ENCODE peak calls at places on chromosomes 13 and 19, in four cellular contexts. One of them, this sample, is unnamed.

GRCh38 chr13:73258396-73258795 is 199.6 kb downstream of the KLF5 start:
- DNase-seq in neural crest cell: no peak
- DNase-seq in coronary artery: no peak
- DNase-seq in heart right ventricle: no peak
- DNase-seq in this sample: no peak

GRCh38 chr13:93262729-93263128 is 36.1 kb downstream of the GPC6 start:
- DNase-seq in heart right ventricle: no peak
- DNase-seq in neural crest cell: no peak
- DNase-seq in coronary artery: no peak
- DNase-seq in this sample: no peak

GRCh38 chr13:42832341-42833153 is 51.2 kb downstream of the FAM216B start:
- DNase-seq in heart right ventricle: no peak
- DNase-seq in neural crest cell: no peak
- DNase-seq in coronary artery: no peak
- DNase-seq in this sample: no peak

GRCh38 chr19:54873990-54874389 is at the start of gene FCAR:
- DNase-seq in neural crest cell: no peak
- DNase-seq in heart right ventricle: no peak
- DNase-seq in coronary artery: no peak
- DNase-seq in this sample: no peak

GRCh38 chr13:59747529-59747928 is 416.2 kb downstream of the DIAPH3 start:
- DNase-seq in heart right ventricle: no peak
- DNase-seq in coronary artery: no peak
- DNase-seq in neural crest cell: no peak
- DNase-seq in this sample: no peak

GRCh38 chr13:105979586-105979985 is 555.9 kb downstream of the EFNB2 start:
- DNase-seq in neural crest cell: no peak
- DNase-seq in heart right ventricle: no peak
- DNase-seq in coronary artery: no peak
- DNase-seq in this sample: no peak

GRCh38 chr19:45470147-45471081 is 2.6 kb downstream of the FOSB start:
- DNase-seq in coronary artery: peak
- DNase-seq in neural crest cell: no peak
- DNase-seq in heart right ventricle: no peak
- DNase-seq in this sample: peak

GRCh38 chr13:40651866-40652587 is 14.4 kb downstream of the FOXO1 start:
- DNase-seq in neural crest cell: no peak
- DNase-seq in heart right ventricle: no peak
- DNase-seq in coronary artery: no peak
- DNase-seq in this sample: no peak

GRCh38 chr19:16825312-16826168 is 3.7 kb upstream of the SIN3B start:
- DNase-seq in heart right ventricle: peak
- DNase-seq in coronary artery: no peak
- DNase-seq in neural crest cell: no peak
- DNase-seq in this sample: no peak

GRCh38 chr19:676007-676342 is 217 bp upstream of the FSTL3 start:
- DNase-seq in coronary artery: no peak
- DNase-seq in heart right ventricle: no peak
- DNase-seq in neural crest cell: no peak
- DNase-seq in this sample: no peak

GRCh38 chr19:339262-339887 is 5.2 kb downstream of the MIER2 start:
- DNase-seq in neural crest cell: no peak
- DNase-seq in heart right ventricle: no peak
- DNase-seq in coronary artery: no peak
- DNase-seq in this sample: peak

GRCh38 chr13:113785051-113786010 is 26.3 kb downstream of the TMEM255B start:
- DNase-seq in heart right ventricle: no peak
- DNase-seq in neural crest cell: no peak
- DNase-seq in coronary artery: no peak
- DNase-seq in this sample: peak

GRCh38 chr19:16520986-16521624 is 21.1 kb downstream of the CHERP start:
- DNase-seq in coronary artery: no peak
- DNase-seq in heart right ventricle: no peak
- DNase-seq in neural crest cell: no peak
- DNase-seq in this sample: no peak

GRCh38 chr19:30848626-30849322 is 476.6 kb downstream of the ZNF536 start:
- DNase-seq in heart right ventricle: no peak
- DNase-seq in neural crest cell: no peak
- DNase-seq in coronary artery: no peak
- DNase-seq in this sample: no peak

GRCh38 chr13:79541426-79542049 is 60.6 kb downstream of the NDFIP2 start:
- DNase-seq in heart right ventricle: no peak
- DNase-seq in coronary artery: no peak
- DNase-seq in neural crest cell: no peak
- DNase-seq in this sample: no peak

GRCh38 chr19:32881766-32882165 is 12.2 kb upstream of the SLC7A9 start:
- DNase-seq in heart right ventricle: no peak
- DNase-seq in neural crest cell: no peak
- DNase-seq in coronary artery: no peak
- DNase-seq in this sample: no peak
- TF ChIP-seq CTCF in heart right ventricle: no peak
- TF ChIP-seq CTCF in neural crest cell: no peak
- TF ChIP-seq CTCF in coronary artery: no peak
- TF ChIP-seq CTCF in this sample: no peak

GRCh38 chr19:15450528-15450890 is 753 bp upstream of the WIZ start:
- DNase-seq in neural crest cell: no peak
- DNase-seq in coronary artery: no peak
- DNase-seq in heart right ventricle: no peak
- DNase-seq in this sample: no peak

GRCh38 chr19:15454371-15454800 is 4.6 kb upstream of the WIZ start:
- DNase-seq in neural crest cell: no peak
- DNase-seq in coronary artery: peak
- DNase-seq in heart right ventricle: no peak
- DNase-seq in this sample: no peak

GRCh38 chr19:15452111-15453047 is 2.6 kb upstream of the WIZ start:
- DNase-seq in heart right ventricle: peak
- DNase-seq in coronary artery: peak
- DNase-seq in neural crest cell: peak
- DNase-seq in this sample: peak

GRCh38 chr19:15453906-15454305 is 4.2 kb upstream of the WIZ start:
- DNase-seq in heart right ventricle: no peak
- DNase-seq in coronary artery: peak
- DNase-seq in neural crest cell: no peak
- DNase-seq in this sample: no peak

GRCh38 chr19:15453091-15453498 is 3.3 kb upstream of the WIZ start:
- DNase-seq in neural crest cell: no peak
- DNase-seq in coronary artery: peak
- DNase-seq in heart right ventricle: peak
- DNase-seq in this sample: no peak
- TF ChIP-seq CTCF in neural crest cell: peak
- TF ChIP-seq CTCF in coronary artery: no peak
- TF ChIP-seq CTCF in heart right ventricle: peak
- TF ChIP-seq CTCF in this sample: no peak

GRCh38 chr13:66348745-66349720 is 881.1 kb downstream of the PCDH9 start:
- DNase-seq in heart right ventricle: no peak
- DNase-seq in neural crest cell: no peak
- DNase-seq in coronary artery: no peak
- DNase-seq in this sample: no peak

GRCh38 chr13:66349945-66350344 is 880.2 kb downstream of the PCDH9 start:
- DNase-seq in heart right ventricle: no peak
- DNase-seq in neural crest cell: no peak
- DNase-seq in coronary artery: no peak
- DNase-seq in this sample: no peak

GRCh38 chr13:66358564-66358963 is 871.6 kb downstream of the PCDH9 start:
- DNase-seq in coronary artery: no peak
- DNase-seq in heart right ventricle: no peak
- DNase-seq in neural crest cell: no peak
- DNase-seq in this sample: no peak

GRCh38 chr13:66354880-66355279 is 875.3 kb downstream of the PCDH9 start:
- DNase-seq in heart right ventricle: no peak
- DNase-seq in neural crest cell: no peak
- DNase-seq in coronary artery: no peak
- DNase-seq in this sample: no peak

GRCh38 chr13:66353664-66354063 is 876.5 kb downstream of the PCDH9 start:
- DNase-seq in neural crest cell: no peak
- DNase-seq in coronary artery: no peak
- DNase-seq in heart right ventricle: no peak
- DNase-seq in this sample: no peak
- TF ChIP-seq CTCF in neural crest cell: no peak
- TF ChIP-seq CTCF in coronary artery: no peak
- TF ChIP-seq CTCF in heart right ventricle: peak
- TF ChIP-seq CTCF in this sample: no peak

DNA sequence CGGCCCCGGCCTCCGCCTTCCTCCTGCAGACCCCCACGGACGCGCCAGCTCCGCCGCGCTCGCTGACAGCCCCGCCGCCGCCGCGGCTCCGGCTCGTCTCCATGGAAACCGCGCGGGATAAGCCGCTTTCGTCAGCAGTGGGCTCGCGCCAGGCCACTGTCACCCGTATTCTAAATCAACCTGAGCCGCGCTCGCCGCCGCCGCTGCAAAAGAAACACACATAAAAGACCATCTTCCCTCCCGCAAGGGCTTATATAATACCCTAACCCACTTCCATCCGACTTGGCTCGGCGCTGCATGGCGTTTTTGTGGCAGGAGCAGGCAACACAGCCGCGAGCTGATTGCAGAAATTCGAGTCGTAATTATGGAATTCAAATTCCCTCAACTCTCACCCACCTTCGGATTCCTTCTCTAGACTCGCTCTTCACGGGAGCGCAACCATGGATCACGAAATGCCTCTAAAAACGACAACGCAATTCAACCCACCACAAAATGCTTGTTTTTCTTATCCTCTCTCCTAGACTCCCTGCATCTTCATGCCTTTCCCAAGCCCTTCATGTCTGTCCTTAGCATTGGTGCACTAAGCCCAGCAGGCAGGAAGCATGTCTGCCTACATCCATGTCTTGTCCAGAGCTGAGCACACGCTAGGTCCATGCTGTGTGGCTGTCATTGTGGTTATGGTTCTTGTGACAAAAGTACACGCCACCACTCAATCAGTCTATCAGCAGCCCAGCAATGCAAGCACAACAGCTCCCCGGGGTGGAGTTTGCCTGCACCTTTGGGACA is at the start of gene AMER2:
- DNase-seq in coronary artery: no peak
- DNase-seq in heart right ventricle: peak
- DNase-seq in neural crest cell: peak
- DNase-seq in this sample: peak
- TF ChIP-seq CTCF in coronary artery: no peak
- TF ChIP-seq CTCF in heart right ventricle: no peak
- TF ChIP-seq CTCF in neural crest cell: peak
- TF ChIP-seq CTCF in this sample: no peak

DNA sequence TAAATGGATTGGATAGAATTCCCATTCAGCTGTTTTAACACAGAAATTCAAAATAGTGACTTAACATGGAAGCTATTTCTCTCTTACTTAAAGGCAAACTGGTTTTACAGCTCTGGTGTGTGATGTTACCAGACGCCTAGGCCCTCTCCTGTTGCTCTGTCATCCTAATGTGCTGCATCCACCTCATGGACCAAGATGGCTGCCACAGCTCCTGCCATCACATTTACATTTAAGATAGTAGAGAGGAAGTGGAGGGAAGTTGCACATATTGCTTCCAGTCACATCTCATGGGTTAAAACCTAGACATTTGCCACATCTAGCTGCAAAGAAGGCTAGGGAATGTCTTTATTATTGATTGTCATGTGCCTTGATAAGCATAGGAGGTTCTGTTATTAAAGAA is 157.5 kb downstream of the OXGR1 start:
- DNase-seq in heart right ventricle: no peak
- DNase-seq in coronary artery: no peak
- DNase-seq in neural crest cell: no peak
- DNase-seq in this sample: no peak
- TF ChIP-seq CTCF in heart right ventricle: no peak
- TF ChIP-seq CTCF in coronary artery: no peak
- TF ChIP-seq CTCF in neural crest cell: no peak
- TF ChIP-seq CTCF in this sample: no peak

DNA sequence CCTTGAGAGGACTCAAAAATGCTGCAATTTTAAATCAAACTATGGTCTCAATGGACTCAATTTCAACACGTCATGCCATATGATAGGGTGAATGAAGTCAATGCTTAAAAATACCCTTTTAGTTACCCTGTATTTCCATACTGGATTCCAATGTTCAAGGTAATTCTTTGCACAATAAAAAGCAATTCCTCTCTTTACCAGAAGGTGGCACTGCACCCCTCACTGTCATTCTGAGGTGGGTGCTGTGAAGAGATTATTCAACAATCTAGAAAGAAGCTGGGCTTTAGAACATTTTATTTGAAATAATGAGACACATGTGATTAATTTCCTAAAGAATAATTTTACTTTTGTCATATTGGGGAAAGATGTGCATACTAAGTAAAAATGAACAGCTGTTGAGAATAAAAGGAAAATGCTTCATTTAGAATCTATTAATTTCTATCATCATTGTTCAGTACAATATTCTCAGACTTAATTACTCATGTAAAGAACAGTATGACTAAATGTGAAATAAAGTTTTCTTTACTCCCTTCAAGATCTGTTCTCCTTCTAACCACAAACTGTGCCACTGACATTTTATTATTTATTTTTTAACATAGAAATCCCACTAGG is 789.1 kb downstream of the GPC5 start:
- DNase-seq in coronary artery: no peak
- DNase-seq in neural crest cell: peak
- DNase-seq in heart right ventricle: no peak
- DNase-seq in this sample: peak
- TF ChIP-seq CTCF in coronary artery: peak
- TF ChIP-seq CTCF in neural crest cell: peak
- TF ChIP-seq CTCF in heart right ventricle: peak
- TF ChIP-seq CTCF in this sample: peak

GRCh38 chr13:97566907-97567306 is 132.9 kb downstream of the RAP2A start:
- DNase-seq in neural crest cell: no peak
- DNase-seq in coronary artery: no peak
- DNase-seq in heart right ventricle: no peak
- DNase-seq in this sample: no peak
- TF ChIP-seq CTCF in neural crest cell: no peak
- TF ChIP-seq CTCF in coronary artery: no peak
- TF ChIP-seq CTCF in heart right ventricle: no peak
- TF ChIP-seq CTCF in this sample: no peak

GRCh38 chr19:56253737-56254136 is 18.8 kb upstream of the EDDM13 start:
- DNase-seq in coronary artery: no peak
- DNase-seq in neural crest cell: no peak
- DNase-seq in heart right ventricle: no peak
- DNase-seq in this sample: no peak
- TF ChIP-seq CTCF in coronary artery: no peak
- TF ChIP-seq CTCF in neural crest cell: peak
- TF ChIP-seq CTCF in heart right ventricle: peak
- TF ChIP-seq CTCF in this sample: peak

GRCh38 chr13:99605417-99606321 is 104.4 kb downstream of the TM9SF2 start:
- DNase-seq in neural crest cell: peak
- DNase-seq in coronary artery: no peak
- DNase-seq in heart right ventricle: peak
- DNase-seq in this sample: peak

GRCh38 chr13:99614465-99614885 is 113.2 kb downstream of the TM9SF2 start:
- DNase-seq in neural crest cell: no peak
- DNase-seq in heart right ventricle: no peak
- DNase-seq in coronary artery: no peak
- DNase-seq in this sample: peak

GRCh38 chr13:99606322-99607089 is 105.2 kb downstream of the TM9SF2 start:
- DNase-seq in neural crest cell: peak
- DNase-seq in heart right ventricle: peak
- DNase-seq in coronary artery: peak
- DNase-seq in this sample: peak

GRCh38 chr13:99608345-99608744 is 107.1 kb downstream of the TM9SF2 start:
- DNase-seq in neural crest cell: no peak
- DNase-seq in heart right ventricle: no peak
- DNase-seq in coronary artery: no peak
- DNase-seq in this sample: no peak

GRCh38 chr13:99610702-99611289 is 109.5 kb downstream of the TM9SF2 start:
- DNase-seq in heart right ventricle: no peak
- DNase-seq in neural crest cell: no peak
- DNase-seq in coronary artery: no peak
- DNase-seq in this sample: no peak
- TF ChIP-seq CTCF in heart right ventricle: no peak
- TF ChIP-seq CTCF in neural crest cell: peak
- TF ChIP-seq CTCF in coronary artery: no peak
- TF ChIP-seq CTCF in this sample: no peak

This sample was measured in activated CD8-positive, alpha-beta T cell treated with anti-CD3 and anti-CD28 coated beads for 36 hours.